ENCODE peak calls at places on chromosome 17, in ten cellular contexts. O is coronary artery, G is esophagus squamous epithelium, K is glomerular endothelial cell, T is T-helper 22 cell, P is T47D, F is HEK293T, C is endodermal cell, W is OCI-M1, A is fibroblast of pulmonary artery. M is an unnamed sample.

GRCh38 chr17:79041041-79041570 is 17.1 kb downstream of the C1QTNF1 start:
- DNase-seq in C (no peak), W (no peak), A (no peak), F (no peak), P (no peak), O (no peak), T (no peak), G (no peak), K (no peak), M (no peak)

GRCh38 chr17:39867084-39867890 is 715 bp upstream of the ZPBP2 start:
- DNase-seq in F (no peak), K (no peak), A (no peak), C (no peak), G (no peak), O (no peak), P (no peak), W (no peak), T (peak; percentile 61), M (no peak)

GRCh38 chr17:43832976-43833829 is at the start of gene MPP3:
- DNase-seq in W (peak; percentile 75), C (peak; percentile 85), G (no peak), P (peak; percentile 92), A (peak; percentile 61), O (no peak), K (no peak), T (peak; percentile 39), F (peak; percentile 91), M (peak; percentile 80)

GRCh38 chr17:66763056-66763455 is 71.9 kb upstream of the CACNG5 start:
- DNase-seq in O (no peak), F (no peak), A (no peak), P (no peak), T (no peak), W (no peak), G (no peak), C (no peak), K (no peak), M (no peak)

GRCh38 chr17:80265205-80266068 is 4.8 kb downstream of the RNF213 start:
- DNase-seq in F (no peak), A (no peak), W (no peak), O (no peak), K (no peak), P (no peak), G (no peak), C (peak; percentile 45), T (peak; percentile 44), M (no peak)

GRCh38 chr17:67602439-67602838 is 115.3 kb upstream of the NOL11 start:
- DNase-seq in A (no peak), W (no peak), G (no peak), C (no peak), P (no peak), K (no peak), O (no peak), F (no peak), T (no peak), M (no peak)

GRCh38 chr17:71792966-71793365 is 327.9 kb upstream of the SOX9 start:
- DNase-seq in F (no peak), O (no peak), A (peak; percentile 46), C (no peak), P (no peak), T (no peak), K (no peak), G (no peak), W (no peak), M (peak; percentile 73)

GRCh38 chr17:76644995-76645394 is 1.4 kb upstream of the ST6GALNAC1 start:
- DNase-seq in W (no peak), P (no peak), F (peak; percentile 1), G (no peak), T (no peak), C (no peak), A (no peak), K (no peak), O (no peak), M (no peak)

GRCh38 chr17:77700165-77700881 is 258.2 kb upstream of the TNRC6C start:
- DNase-seq in P (no peak), G (no peak), C (peak; percentile 40), F (no peak), W (no peak), K (no peak), T (no peak), O (peak; percentile 67), A (no peak), M (no peak)

GRCh38 chr17:48542956-48543853 is 1.7 kb downstream of the HOXB2 start:
- DNase-seq in O (no peak), P (peak; percentile 91), F (peak; percentile 45), W (peak; percentile 70), A (peak; percentile 66), T (no peak), C (peak; percentile 93), G (no peak), K (no peak), M (peak; percentile 59)

GRCh38 chr17:74816883-74817620 is 40.9 kb upstream of the NAT9 start:
- DNase-seq in W (no peak), F (no peak), K (no peak), O (no peak), C (no peak), A (no peak), G (no peak), P (no peak), T (no peak), M (no peak)

GRCh38 chr17:835263-835662 is 53.1 kb downstream of the MRM3 start:
- DNase-seq in G (no peak), O (no peak), C (peak; percentile 76), W (no peak), K (no peak), F (no peak), T (no peak), A (peak; percentile 88), P (no peak), M (no peak)

GRCh38 chr17:3798273-3799180 is 2.5 kb downstream of the ITGAE start:
- DNase-seq in C (peak; percentile 47), A (no peak), W (no peak), F (no peak), G (no peak), K (no peak), O (no peak), P (no peak), T (no peak), M (no peak)

GRCh38 chr17:50176559-50177471 is 11.0 kb downstream of the SGCA start:
- DNase-seq in K (no peak), O (no peak), G (no peak), A (no peak), F (no peak), W (no peak), P (no peak), T (no peak), C (peak; percentile 78), M (no peak)

M was measured in MCF 10A.